ENCODE peak calls at places on chromosomes 6 and 20, in ten cellular contexts. One of them, this sample, is unnamed.
A peak's percentile ranks its signal among the peaks of the same experiment; 100 is the strongest.

GRCh38 chr20:23141016-23141415 is 54.9 kb upstream of the CD93 start:
- DNase-seq in small intestine: no peak
- DNase-seq in body of pancreas: no peak
- DNase-seq in iPS DF 6.9: no peak
- DNase-seq in neuronal stem cell: no peak
- DNase-seq in right cardiac atrium: peak; percentile 38
- DNase-seq in psoas muscle: peak; percentile 52
- DNase-seq in vagina: no peak
- DNase-seq in suprapubic skin: peak; percentile 58
- DNase-seq in SJSA1: no peak
- DNase-seq in this sample: peak; percentile 57

GRCh38 chr20:52031574-52032303 is 159.8 kb downstream of the ZFP64 start:
- DNase-seq in iPS DF 6.9: no peak
- DNase-seq in neuronal stem cell: no peak
- DNase-seq in suprapubic skin: no peak
- DNase-seq in small intestine: peak; percentile 47
- DNase-seq in right cardiac atrium: no peak
- DNase-seq in SJSA1: peak; percentile 97
- DNase-seq in psoas muscle: no peak
- DNase-seq in body of pancreas: no peak
- DNase-seq in vagina: no peak
- DNase-seq in this sample: no peak

GRCh38 chr20:46230811-46231282 is 77.5 kb downstream of the CDH22 start:
- DNase-seq in neuronal stem cell: peak; percentile 72
- DNase-seq in vagina: no peak
- DNase-seq in body of pancreas: no peak
- DNase-seq in iPS DF 6.9: no peak
- DNase-seq in SJSA1: no peak
- DNase-seq in suprapubic skin: no peak
- DNase-seq in psoas muscle: no peak
- DNase-seq in small intestine: no peak
- DNase-seq in right cardiac atrium: no peak
- DNase-seq in this sample: no peak

GRCh38 chr6:35295521-35296315 is 1.9 kb upstream of the DEF6 start:
- DNase-seq in small intestine: no peak
- DNase-seq in suprapubic skin: no peak
- DNase-seq in vagina: no peak
- DNase-seq in neuronal stem cell: no peak
- DNase-seq in right cardiac atrium: no peak
- DNase-seq in body of pancreas: no peak
- DNase-seq in iPS DF 6.9: no peak
- DNase-seq in psoas muscle: no peak
- DNase-seq in SJSA1: no peak
- DNase-seq in this sample: peak; percentile 52

GRCh38 chr6:140744648-140745320 is 1370.3 kb upstream of the CITED2 start:
- DNase-seq in right cardiac atrium: peak; percentile 35
- DNase-seq in vagina: no peak
- DNase-seq in body of pancreas: peak; percentile 2
- DNase-seq in psoas muscle: no peak
- DNase-seq in iPS DF 6.9: no peak
- DNase-seq in suprapubic skin: no peak
- DNase-seq in small intestine: no peak
- DNase-seq in SJSA1: peak; percentile 8
- DNase-seq in neuronal stem cell: no peak
- DNase-seq in this sample: no peak

GRCh38 chr6:152313542-152314482 is 323.4 kb downstream of the SYNE1 start:
- DNase-seq in body of pancreas: no peak
- DNase-seq in right cardiac atrium: no peak
- DNase-seq in vagina: no peak
- DNase-seq in psoas muscle: no peak
- DNase-seq in iPS DF 6.9: no peak
- DNase-seq in neuronal stem cell: no peak
- DNase-seq in suprapubic skin: no peak
- DNase-seq in small intestine: no peak
- DNase-seq in SJSA1: peak; percentile 5
- DNase-seq in this sample: no peak

GRCh38 chr20:49751397-49751735 is 37.7 kb upstream of the B4GALT5 start:
- DNase-seq in right cardiac atrium: no peak
- DNase-seq in psoas muscle: peak; percentile 61
- DNase-seq in iPS DF 6.9: no peak
- DNase-seq in neuronal stem cell: no peak
- DNase-seq in SJSA1: no peak
- DNase-seq in vagina: no peak
- DNase-seq in body of pancreas: no peak
- DNase-seq in small intestine: no peak
- DNase-seq in suprapubic skin: no peak
- DNase-seq in this sample: peak; percentile 67

GRCh38 chr6:160355001-160355400 is 6.8 kb downstream of the SLC22A3 start:
- DNase-seq in SJSA1: no peak
- DNase-seq in right cardiac atrium: no peak
- DNase-seq in body of pancreas: no peak
- DNase-seq in small intestine: peak; percentile 31
- DNase-seq in iPS DF 6.9: no peak
- DNase-seq in suprapubic skin: no peak
- DNase-seq in vagina: no peak
- DNase-seq in neuronal stem cell: no peak
- DNase-seq in psoas muscle: no peak
- DNase-seq in this sample: no peak

GRCh38 chr6:13866291-13866690 is 51.9 kb upstream of the MCUR1 start:
- DNase-seq in neuronal stem cell: no peak
- DNase-seq in right cardiac atrium: no peak
- DNase-seq in psoas muscle: no peak
- DNase-seq in iPS DF 6.9: no peak
- DNase-seq in small intestine: no peak
- DNase-seq in body of pancreas: no peak
- DNase-seq in suprapubic skin: no peak
- DNase-seq in SJSA1: no peak
- DNase-seq in vagina: peak; percentile 25
- DNase-seq in this sample: no peak

GRCh38 chr20:58627212-58628072 is 23.6 kb upstream of the STX16 start:
- DNase-seq in small intestine: peak; percentile 16
- DNase-seq in SJSA1: no peak
- DNase-seq in right cardiac atrium: no peak
- DNase-seq in suprapubic skin: no peak
- DNase-seq in neuronal stem cell: no peak
- DNase-seq in psoas muscle: no peak
- DNase-seq in iPS DF 6.9: no peak
- DNase-seq in vagina: no peak
- DNase-seq in body of pancreas: no peak
- DNase-seq in this sample: no peak

GRCh38 chr6:34593741-34594140 is 37.6 kb upstream of the SPDEF start:
- DNase-seq in iPS DF 6.9: no peak
- DNase-seq in suprapubic skin: no peak
- DNase-seq in neuronal stem cell: no peak
- DNase-seq in small intestine: no peak
- DNase-seq in SJSA1: no peak
- DNase-seq in psoas muscle: no peak
- DNase-seq in vagina: no peak
- DNase-seq in right cardiac atrium: no peak
- DNase-seq in body of pancreas: peak; percentile 41
- DNase-seq in this sample: peak; percentile 25

GRCh38 chr6:44304282-44305199 is 8.6 kb downstream of the AARS2 start:
- DNase-seq in SJSA1: peak; percentile 14
- DNase-seq in vagina: no peak
- DNase-seq in neuronal stem cell: no peak
- DNase-seq in iPS DF 6.9: no peak
- DNase-seq in right cardiac atrium: peak; percentile 60
- DNase-seq in psoas muscle: peak; percentile 61
- DNase-seq in suprapubic skin: no peak
- DNase-seq in small intestine: peak; percentile 16
- DNase-seq in body of pancreas: peak; percentile 17
- DNase-seq in this sample: no peak

GRCh38 chr20:23048283-23049200 is 930 bp downstream of the THBD start:
- DNase-seq in small intestine: peak; percentile 24
- DNase-seq in iPS DF 6.9: no peak
- DNase-seq in neuronal stem cell: peak; percentile 24
- DNase-seq in SJSA1: peak; percentile 53
- DNase-seq in psoas muscle: peak; percentile 91
- DNase-seq in body of pancreas: peak; percentile 57
- DNase-seq in vagina: no peak
- DNase-seq in right cardiac atrium: peak; percentile 89
- DNase-seq in suprapubic skin: peak; percentile 84
- DNase-seq in this sample: peak; percentile 75

GRCh38 chr20:21812384-21812783 is 106.9 kb downstream of the PAX1 start:
- DNase-seq in SJSA1: no peak
- DNase-seq in iPS DF 6.9: no peak
- DNase-seq in suprapubic skin: no peak
- DNase-seq in right cardiac atrium: no peak
- DNase-seq in small intestine: no peak
- DNase-seq in body of pancreas: no peak
- DNase-seq in psoas muscle: no peak
- DNase-seq in vagina: no peak
- DNase-seq in neuronal stem cell: no peak
- DNase-seq in this sample: no peak

GRCh38 chr20:24608926-24609667 is 139.7 kb downstream of the SYNDIG1 start:
- DNase-seq in body of pancreas: no peak
- DNase-seq in vagina: peak; percentile 54
- DNase-seq in iPS DF 6.9: no peak
- DNase-seq in psoas muscle: no peak
- DNase-seq in SJSA1: no peak
- DNase-seq in small intestine: no peak
- DNase-seq in right cardiac atrium: no peak
- DNase-seq in neuronal stem cell: no peak
- DNase-seq in suprapubic skin: no peak
- DNase-seq in this sample: no peak

GRCh38 chr6:46058951-46059350 is 43.3 kb upstream of the CLIC5 start:
- DNase-seq in body of pancreas: no peak
- DNase-seq in right cardiac atrium: no peak
- DNase-seq in psoas muscle: no peak
- DNase-seq in small intestine: no peak
- DNase-seq in neuronal stem cell: no peak
- DNase-seq in SJSA1: no peak
- DNase-seq in suprapubic skin: no peak
- DNase-seq in iPS DF 6.9: no peak
- DNase-seq in vagina: no peak
- DNase-seq in this sample: no peak

GRCh38 chr20:49394264-49394663 is 88.2 kb downstream of the KCNB1 start:
- DNase-seq in iPS DF 6.9: no peak
- DNase-seq in vagina: no peak
- DNase-seq in neuronal stem cell: no peak
- DNase-seq in right cardiac atrium: no peak
- DNase-seq in suprapubic skin: no peak
- DNase-seq in small intestine: no peak
- DNase-seq in body of pancreas: peak; percentile 12
- DNase-seq in SJSA1: peak; percentile 18
- DNase-seq in psoas muscle: peak; percentile 62
- DNase-seq in this sample: peak; percentile 84

GRCh38 chr20:3798908-3799248 is 2.8 kb downstream of the CDC25B start:
- DNase-seq in psoas muscle: peak; percentile 39
- DNase-seq in right cardiac atrium: peak; percentile 28
- DNase-seq in neuronal stem cell: no peak
- DNase-seq in SJSA1: no peak
- DNase-seq in small intestine: no peak
- DNase-seq in iPS DF 6.9: no peak
- DNase-seq in vagina: no peak
- DNase-seq in suprapubic skin: no peak
- DNase-seq in body of pancreas: no peak
- DNase-seq in this sample: no peak
- H3K4me1 ChIP-seq in psoas muscle: peaks cover 6% of the 10 kb centered on the region
- H3K4me1 ChIP-seq in right cardiac atrium: no peaks in the 10 kb centered on the region
- H3K4me1 ChIP-seq in neuronal stem cell: peaks cover 29% of the 10 kb centered on the region
- H3K4me1 ChIP-seq in SJSA1: peaks cover 37% of the 10 kb centered on the region
- H3K4me1 ChIP-seq in small intestine: peaks cover 10% of the 10 kb centered on the region
- H3K4me1 ChIP-seq in iPS DF 6.9: peaks cover 14% of the 10 kb centered on the region
- H3K4me1 ChIP-seq in vagina: peaks cover 47% of the 10 kb centered on the region
- H3K4me1 ChIP-seq in suprapubic skin: peaks cover 79% of the 10 kb centered on the region
- H3K4me1 ChIP-seq in body of pancreas: peaks cover 28% of the 10 kb centered on the region
- H3K4me1 ChIP-seq in this sample: peaks cover 50% of the 10 kb centered on the region

DNA sequence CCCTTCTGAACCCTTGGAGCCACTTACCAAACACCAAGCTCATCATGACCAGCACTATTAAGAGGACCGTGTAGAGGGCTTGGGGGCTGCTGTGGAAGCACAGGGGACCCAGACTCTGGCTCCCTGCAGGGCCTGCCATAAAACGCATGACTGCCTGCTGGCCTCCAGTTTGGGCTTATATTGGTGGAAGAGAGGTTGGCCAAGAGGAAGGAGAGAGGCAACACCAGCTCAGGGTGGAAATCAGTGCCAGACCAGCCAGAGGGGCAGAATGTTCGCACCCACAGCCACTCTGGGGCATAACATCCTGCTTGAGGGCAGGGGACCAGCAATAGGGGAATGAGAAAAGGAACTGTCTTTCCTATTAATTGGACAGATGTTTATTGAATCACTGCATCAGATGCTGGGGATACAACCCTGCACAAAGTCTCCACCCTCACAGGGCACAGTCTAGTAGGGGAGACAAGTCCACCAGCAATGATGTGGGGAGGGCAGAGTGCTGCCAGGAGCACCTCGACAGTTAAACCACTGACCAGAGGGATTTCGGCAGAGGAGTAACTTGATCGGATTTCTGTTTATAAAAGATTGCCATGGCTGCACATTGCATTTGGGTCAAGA is 534 bp downstream of the LY6G5C start:
- DNase-seq in vagina: no peak
- DNase-seq in body of pancreas: no peak
- DNase-seq in SJSA1: no peak
- DNase-seq in neuronal stem cell: no peak
- DNase-seq in iPS DF 6.9: no peak
- DNase-seq in small intestine: no peak
- DNase-seq in psoas muscle: no peak
- DNase-seq in right cardiac atrium: no peak
- DNase-seq in suprapubic skin: no peak
- DNase-seq in this sample: no peak
- H3K4me1 ChIP-seq in vagina: peaks cover 25% of the 10 kb centered on the region
- H3K4me1 ChIP-seq in body of pancreas: peaks cover 27% of the 10 kb centered on the region
- H3K4me1 ChIP-seq in SJSA1: peaks cover 11% of the 10 kb centered on the region
- H3K4me1 ChIP-seq in neuronal stem cell: peaks cover 9% of the 10 kb centered on the region
- H3K4me1 ChIP-seq in iPS DF 6.9: peaks cover 1% of the 10 kb centered on the region
- H3K4me1 ChIP-seq in small intestine: peaks cover 4% of the 10 kb centered on the region
- H3K4me1 ChIP-seq in psoas muscle: peaks cover 8% of the 10 kb centered on the region
- H3K4me1 ChIP-seq in right cardiac atrium: peaks cover 3% of the 10 kb centered on the region
- H3K4me1 ChIP-seq in suprapubic skin: peaks cover 21% of the 10 kb centered on the region
- H3K4me1 ChIP-seq in this sample: peaks cover 19% of the 10 kb centered on the region

GRCh38 chr20:33791959-33792597 is 19.1 kb upstream of the CHMP4B start:
- DNase-seq in suprapubic skin: no peak
- DNase-seq in iPS DF 6.9: peak; percentile 63
- DNase-seq in vagina: no peak
- DNase-seq in neuronal stem cell: no peak
- DNase-seq in body of pancreas: peak; percentile 36
- DNase-seq in small intestine: peak; percentile 48
- DNase-seq in psoas muscle: peak; percentile 67
- DNase-seq in SJSA1: peak; percentile 33
- DNase-seq in right cardiac atrium: peak; percentile 73
- DNase-seq in this sample: peak; percentile 82
- H3K4me1 ChIP-seq in suprapubic skin: peaks cover 19% of the 10 kb centered on the region
- H3K4me1 ChIP-seq in iPS DF 6.9: peaks cover 3% of the 10 kb centered on the region
- H3K4me1 ChIP-seq in vagina: peaks cover 9% of the 10 kb centered on the region
- H3K4me1 ChIP-seq in neuronal stem cell: no peaks in the 10 kb centered on the region
- H3K4me1 ChIP-seq in body of pancreas: peaks cover 63% of the 10 kb centered on the region
- H3K4me1 ChIP-seq in small intestine: peaks cover 5% of the 10 kb centered on the region
- H3K4me1 ChIP-seq in psoas muscle: peaks cover 16% of the 10 kb centered on the region
- H3K4me1 ChIP-seq in SJSA1: peaks cover 14% of the 10 kb centered on the region
- H3K4me1 ChIP-seq in right cardiac atrium: peaks cover 9% of the 10 kb centered on the region
- H3K4me1 ChIP-seq in this sample: peaks cover 63% of the 10 kb centered on the region

DNA sequence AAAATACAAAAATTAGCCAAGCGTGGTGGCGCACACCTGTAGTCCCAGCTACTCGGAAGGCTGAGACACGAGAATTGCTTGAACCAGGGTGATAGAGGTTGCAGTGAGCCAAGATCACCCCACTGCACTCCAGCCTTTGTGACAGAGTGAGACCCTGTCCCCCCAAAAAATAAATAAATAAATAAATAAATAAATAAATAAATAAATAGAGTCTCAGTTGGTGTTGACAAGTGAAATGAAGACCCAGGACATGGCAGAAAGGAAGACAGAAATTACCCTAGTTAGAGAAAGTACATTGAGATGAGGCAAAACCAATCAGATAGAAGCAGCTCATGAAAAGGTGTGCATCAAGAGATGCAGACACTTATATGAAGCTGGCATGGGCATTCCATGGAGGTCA is 105.0 kb downstream of the IBTK start:
- DNase-seq in vagina: no peak
- DNase-seq in SJSA1: no peak
- DNase-seq in small intestine: no peak
- DNase-seq in psoas muscle: no peak
- DNase-seq in body of pancreas: no peak
- DNase-seq in neuronal stem cell: no peak
- DNase-seq in suprapubic skin: no peak
- DNase-seq in right cardiac atrium: no peak
- DNase-seq in iPS DF 6.9: no peak
- DNase-seq in this sample: no peak
- H3K4me1 ChIP-seq in vagina: peaks cover 17% of the 10 kb centered on the region
- H3K4me1 ChIP-seq in SJSA1: peaks cover 18% of the 10 kb centered on the region
- H3K4me1 ChIP-seq in small intestine: no peaks in the 10 kb centered on the region
- H3K4me1 ChIP-seq in psoas muscle: peaks cover 11% of the 10 kb centered on the region
- H3K4me1 ChIP-seq in body of pancreas: peaks cover 24% of the 10 kb centered on the region
- H3K4me1 ChIP-seq in neuronal stem cell: peaks cover 7% of the 10 kb centered on the region
- H3K4me1 ChIP-seq in suprapubic skin: peaks cover 20% of the 10 kb centered on the region
- H3K4me1 ChIP-seq in right cardiac atrium: peaks cover 4% of the 10 kb centered on the region
- H3K4me1 ChIP-seq in iPS DF 6.9: no peaks in the 10 kb centered on the region
- H3K4me1 ChIP-seq in this sample: peaks cover 15% of the 10 kb centered on the region

This sample was measured in sigmoid colon.